ENCODE peak calls at places on chromosomes 5 and 9, in four cellular contexts. D is GM23248, E is mammary epithelial cell, H is fibroblast of lung. L is an unnamed sample.
A peak's percentile ranks its signal among the peaks of the same experiment; 100 is the strongest.

GRCh38 chr9:104682642-104683041 is 11.7 kb upstream of the OR13D1 start:
- DNase-seq in D (peak; percentile 67), E (peak; percentile 41), H (peak; percentile 66), L (peak; percentile 52)

GRCh38 chr5:170109059-170110031 is 3.6 kb downstream of the FOXI1 start:
- DNase-seq in D (no peak), E (no peak), H (no peak), L (no peak)

GRCh38 chr5:119417891-119418781 is 34.2 kb upstream of the HSD17B4 start:
- DNase-seq in D (peak; percentile 46), E (peak; percentile 48), H (peak; percentile 73), L (peak; percentile 90)

GRCh38 chr9:33130501-33130900 is 36.6 kb downstream of the B4GALT1 start:
- DNase-seq in D (peak; percentile 88), E (peak; percentile 53), H (peak; percentile 62), L (no peak)

GRCh38 chr9:81053298-81054025 is 635.9 kb downstream of the TLE1 start:
- DNase-seq in D (no peak), E (no peak), H (no peak), L (no peak)

GRCh38 chr5:74465724-74466123 is 174.8 kb downstream of the ENC1 start:
- DNase-seq in D (no peak), E (no peak), H (no peak), L (no peak)

GRCh38 chr9:16458696-16459420 is 411.6 kb downstream of the BNC2 start:
- DNase-seq in D (peak; percentile 30), E (peak; percentile 73), H (peak; percentile 62), L (no peak)

GRCh38 chr5:55645304-55645703 is 66.8 kb downstream of the SLC38A9 start:
- DNase-seq in D (peak; percentile 54), E (peak; percentile 5), H (peak; percentile 88), L (no peak)

GRCh38 chr5:56985941-56986630 is 34.2 kb upstream of the MIER3 start:
- DNase-seq in D (peak; percentile 4), E (no peak), H (no peak), L (no peak)

GRCh38 chr9:126702501-126703329 is 89.0 kb downstream of the LMX1B start:
- DNase-seq in D (peak; percentile 17), E (no peak), H (no peak), L (no peak)

GRCh38 chr9:93822229-93822628 is 132.9 kb downstream of the BARX1 start:
- DNase-seq in D (no peak), E (no peak), H (no peak), L (no peak)

GRCh38 chr5:141084487-141084989 is 9.9 kb upstream of the PCDHB2 start:
- DNase-seq in D (peak; percentile 85), E (peak; percentile 48), H (peak; percentile 43), L (peak; percentile 52)

GRCh38 chr5:148663509-148663908 is 9.2 kb upstream of the HTR4 start:
- DNase-seq in D (no peak), E (no peak), H (no peak), L (no peak)

GRCh38 chr5:132812123-132812948 is 766 bp upstream of the SOWAHA start:
- DNase-seq in D (no peak), E (no peak), H (no peak), L (no peak)
- TF ChIP-seq EZH2 in D (no peak), E (no peak), H (no peak), L (no peak)

GRCh38 chr9:100575765-100576368 is 2.0 kb upstream of the CAVIN4 start:
- DNase-seq in D (peak; percentile 81), E (peak; percentile 64), H (peak; percentile 52), L (no peak)
- H3K27ac ChIP-seq in D (peak overlapping the region; percentile 51), E (no peak overlapping the region), H (no peak overlapping the region), L (no peak overlapping the region)

GRCh38 chr5:174723315-174723978 is 935 bp upstream of the MSX2 start:
- DNase-seq in D (no peak), E (no peak), H (no peak), L (no peak)
- TF ChIP-seq EZH2 in D (no peak), E (no peak), H (peak; percentile 64), L (no peak)

DNA sequence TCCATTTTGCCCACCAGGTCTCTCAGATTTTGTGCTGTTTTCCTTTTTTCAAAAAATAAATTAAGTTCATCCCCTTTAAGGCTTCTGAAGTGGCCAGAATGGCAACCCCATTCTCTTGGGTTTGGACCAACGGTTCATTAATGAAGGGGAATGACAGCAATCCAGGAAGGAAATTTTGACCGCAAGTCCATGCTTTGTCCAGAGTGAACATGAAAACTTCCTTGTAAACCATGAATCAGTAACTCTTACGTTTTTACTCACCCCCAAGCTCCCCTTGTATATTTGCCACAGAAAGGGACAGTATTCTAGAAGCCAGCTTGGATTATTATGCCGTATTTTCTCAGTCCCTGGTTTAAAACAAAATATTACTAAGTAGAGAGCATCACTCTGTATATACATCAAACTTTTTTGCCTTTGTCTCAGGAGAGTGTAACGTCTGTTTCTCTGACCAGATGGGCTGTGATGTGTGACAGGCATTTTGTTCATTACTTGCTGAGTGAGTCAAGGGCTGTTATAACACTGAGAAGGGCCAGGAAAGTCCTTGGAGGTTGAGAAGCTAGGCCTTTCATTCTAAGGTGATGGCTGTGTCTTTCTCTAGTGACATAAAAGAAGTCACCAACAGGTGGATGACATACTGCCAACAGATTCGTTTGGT is 148.2 kb downstream of the SMARCA2 start:
- DNase-seq in D (no peak), E (no peak), H (no peak), L (no peak)
- H3K27ac ChIP-seq in D (no peak overlapping the region), E (no peak overlapping the region), H (no peak overlapping the region), L (no peak overlapping the region)

GRCh38 chr5:139794067-139794846 is 1.4 kb upstream of the PSD2 start:
- DNase-seq in D (no peak), E (no peak), H (no peak), L (no peak)
- TF ChIP-seq EZH2 in D (no peak), E (peak; percentile 8), H (peak; percentile 16), L (no peak)

GRCh38 chr9:79222483-79222882 is 349.3 kb upstream of the TLE4 start:
- DNase-seq in D (peak; percentile 45), E (no peak), H (no peak), L (no peak)
- H3K27ac ChIP-seq in D (peak overlapping the region; percentile 95), E (no peak overlapping the region), H (no peak overlapping the region), L (no peak overlapping the region)

DNA sequence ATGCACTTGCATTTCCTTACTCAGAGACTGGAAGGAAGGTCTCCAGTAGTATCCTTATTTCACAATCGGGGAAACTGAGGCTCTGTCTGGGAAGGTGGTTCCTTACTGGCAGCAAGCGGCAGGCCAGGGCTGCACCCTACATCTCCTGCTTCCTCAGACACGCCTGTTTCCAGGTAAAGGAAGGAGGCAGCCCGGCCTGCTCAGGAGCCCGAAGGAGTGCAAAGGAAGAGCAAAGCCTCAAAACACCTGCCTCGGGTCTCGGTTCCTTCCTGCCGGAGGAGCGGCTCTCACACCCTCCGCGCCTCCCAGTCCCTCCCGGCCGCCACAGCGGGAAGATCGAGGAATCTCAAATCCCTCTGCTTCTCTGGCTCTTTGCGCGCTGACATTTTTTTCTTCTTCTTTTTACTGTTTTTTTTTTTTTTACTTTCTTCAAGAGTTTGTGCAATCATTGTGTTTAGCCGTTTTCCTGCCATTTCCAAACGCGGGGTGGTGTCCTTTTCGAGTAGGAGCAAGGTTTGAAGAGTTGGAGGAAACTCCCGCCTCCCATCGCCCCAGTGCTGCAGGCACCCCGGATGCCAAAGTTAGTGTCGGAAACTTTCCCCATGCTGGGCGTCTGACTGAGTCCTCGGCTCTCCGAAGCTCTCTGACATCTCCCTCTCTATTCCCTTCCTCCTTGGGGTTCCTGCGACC is 1.0 kb downstream of the GGTA1 start:
- DNase-seq in D (peak; percentile 76), E (peak; percentile 43), H (peak; percentile 59), L (no peak)
- TF ChIP-seq EZH2 in D (peak; percentile 65), E (no peak), H (no peak), L (peak; percentile 20)

L was measured in SK-N-MC.